ENCODE peak calls at places on chromosomes 11 and 22, in ten cellular contexts. C is hepatocyte, N is fibroblast of lung, J is stomach, K is colonic mucosa, Y is ovary, S is PC-9, E is MM.1S, A is HCT116, P is left ventricle myocardium inferior. M is an unnamed sample. For H3K36me3, the result is how much of the 10 kb centered on the place peaks cover.

GRCh38 chr11:111438168-111438567 is 59.1 kb upstream of the POU2AF1 start:
- DNase-seq in K (no peak), P (no peak), A (no peak), E (no peak), J (no peak), S (no peak), Y (no peak), N (no peak), C (no peak), M (no peak)

GRCh38 chr11:3111919-3112690 is 53.0 kb downstream of the OSBPL5 start:
- DNase-seq in S (no peak), P (no peak), N (no peak), E (no peak), J (no peak), K (no peak), Y (no peak), C (no peak), A (no peak), M (no peak)

GRCh38 chr11:1310772-1311468 is 1.5 kb upstream of the TOLLIP start:
- DNase-seq in K (no peak), N (no peak), S (no peak), C (no peak), E (no peak), Y (no peak), J (no peak), A (no peak), P (no peak), M (no peak)

GRCh38 chr11:108669711-108670110 is 4.8 kb downstream of the DDX10 start:
- DNase-seq in C (peak), K (no peak), S (no peak), Y (no peak), A (no peak), E (no peak), P (no peak), N (peak), J (no peak), M (no peak)

GRCh38 chr11:45560153-45560934 is 105.1 kb downstream of the CHST1 start:
- DNase-seq in E (no peak), C (no peak), K (no peak), N (no peak), J (no peak), Y (peak), P (peak), S (no peak), A (no peak), M (no peak)

GRCh38 chr11:58632510-58632909 is 10.0 kb downstream of the CNTF start:
- DNase-seq in S (no peak), K (no peak), N (no peak), E (no peak), C (no peak), A (no peak), P (no peak), Y (no peak), J (no peak), M (no peak)

GRCh38 chr22:42179616-42180015 is 49.0 kb upstream of the CYP2D6 start:
- DNase-seq in C (no peak), E (no peak), P (no peak), N (peak), A (no peak), Y (no peak), S (no peak), J (no peak), K (no peak), M (no peak)

GRCh38 chr11:31817054-31817620 is 6.0 kb upstream of the PAX6 start:
- DNase-seq in C (no peak), N (peak), S (no peak), A (no peak), P (no peak), K (no peak), Y (no peak), J (no peak), E (no peak), M (no peak)

GRCh38 chr11:66651011-66651410 is 12.5 kb downstream of the RBM4 start:
- DNase-seq in K (no peak), P (no peak), N (peak), A (no peak), J (no peak), E (no peak), C (no peak), S (no peak), Y (no peak), M (no peak)

GRCh38 chr11:94586978-94587377 is 19.8 kb downstream of the PIWIL4 start:
- DNase-seq in E (no peak), K (no peak), S (no peak), A (no peak), P (no peak), C (peak), J (no peak), Y (no peak), N (no peak), M (no peak)

GRCh38 chr22:27632451-27633295 is 168.9 kb downstream of the MN1 start:
- DNase-seq in P (peak), Y (no peak), C (peak), K (no peak), E (no peak), N (peak), A (no peak), J (no peak), S (no peak), M (peak)

GRCh38 chr11:70415176-70415575 is 16.8 kb downstream of the CTTN start:
- DNase-seq in C (no peak), A (no peak), P (no peak), J (no peak), E (no peak), K (no peak), S (no peak), N (peak), Y (no peak), M (no peak)
- H3K36me3 ChIP-seq in C (under half), A (half or more), P (half or more), J (half or more), E (under half), K (under half), S (half or more), N (half or more), Y (under half), M (under half)

GRCh38 chr22:49670610-49671330 is 156.9 kb downstream of the BRD1 start:
- DNase-seq in J (peak), C (no peak), Y (peak), N (no peak), E (no peak), K (no peak), P (no peak), A (no peak), S (no peak), M (peak)

GRCh38 chr22:49672013-49672516 is 155.6 kb downstream of the BRD1 start:
- DNase-seq in Y (no peak), A (no peak), N (no peak), C (no peak), J (no peak), K (no peak), E (no peak), P (no peak), S (no peak), M (peak)

GRCh38 chr22:49674479-49674830 is 153.2 kb downstream of the BRD1 start:
- DNase-seq in C (no peak), N (no peak), P (no peak), A (no peak), S (no peak), E (no peak), Y (no peak), J (no peak), K (no peak), M (no peak)

GRCh38 chr22:49671331-49672012 is 156.2 kb downstream of the BRD1 start:
- DNase-seq in A (no peak), E (no peak), Y (no peak), C (no peak), K (no peak), N (no peak), S (no peak), P (no peak), J (peak), M (peak)

GRCh38 chr22:49673048-49673447 is 154.6 kb downstream of the BRD1 start:
- DNase-seq in J (no peak), C (no peak), N (no peak), P (no peak), S (no peak), K (no peak), A (no peak), E (no peak), Y (no peak), M (no peak)
- H3K27ac ChIP-seq in J (no peak), C (no peak), N (no peak), P (no peak), S (no peak), K (no peak), A (no peak), E (no peak), Y (no peak), M (no peak)

GRCh38 chr22:40416267-40416570 is 45.8 kb downstream of the SGSM3 start:
- DNase-seq in E (no peak), K (no peak), C (no peak), J (no peak), A (no peak), P (no peak), N (no peak), S (no peak), Y (no peak), M (no peak)
- H3K36me3 ChIP-seq in E (under half), K (under half), C (under half), J (half or more), A (under half), P (half or more), N (under half), S (under half), Y (under half), M (under half)

DNA sequence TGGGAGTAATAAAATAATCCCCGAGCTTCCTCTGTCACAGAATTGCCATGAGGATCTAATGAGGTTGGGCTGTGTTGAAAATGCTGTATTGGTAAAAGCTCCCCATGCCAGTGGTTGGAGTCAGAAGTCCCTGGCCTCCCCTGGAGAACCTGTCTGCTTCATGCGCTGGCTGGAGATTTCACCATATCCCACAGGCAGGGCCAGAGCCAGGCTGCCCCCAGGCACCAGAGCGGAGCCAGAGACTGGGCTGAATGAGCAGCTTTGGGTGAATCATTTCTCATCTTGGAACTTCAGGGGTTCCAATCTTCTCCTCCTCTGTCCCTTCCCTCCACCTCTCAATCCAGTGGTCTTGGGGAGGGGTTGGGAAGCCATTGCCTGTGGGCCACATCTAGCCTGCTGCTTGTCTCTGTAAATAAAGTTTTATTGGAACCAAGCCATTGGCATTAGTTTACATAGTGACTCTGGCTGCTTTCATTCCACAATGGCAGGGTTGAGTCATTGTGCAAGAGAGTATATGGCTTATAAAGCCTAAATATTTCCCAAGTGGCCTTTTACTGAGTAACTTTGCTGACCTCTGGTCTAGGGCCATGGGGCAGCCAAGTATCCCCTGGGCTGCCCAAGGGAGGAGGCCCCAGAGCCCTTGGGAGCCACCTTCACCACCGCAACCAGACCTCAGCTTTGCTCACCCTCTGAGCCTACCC is 35.2 kb downstream of the LRRC10B start:
- DNase-seq in N (peak), S (no peak), J (no peak), P (no peak), Y (no peak), C (no peak), K (no peak), E (no peak), A (no peak), M (no peak)
- H3K27ac ChIP-seq in N (no peak), S (no peak), J (no peak), P (no peak), Y (no peak), C (no peak), K (no peak), E (no peak), A (no peak), M (no peak)

M was measured in aorta.